ENCODE peak calls at places on chromosomes 12 and 14, in six cellular contexts. Y is IMR-90, T is H1, Z is H9, A is neuronal stem cell, W is mesenchymal stem cell. I is an unnamed sample.

GRCh38 chr12:132065203-132065602 is 78.9 kb downstream of the DDX51 start:
- DNase-seq in Y (no peak), T (no peak), Z (no peak), A (no peak), W (no peak), I (no peak)

GRCh38 chr12:51888316-51889215 is 663 bp downstream of the ANKRD33 start:
- DNase-seq in Y (no peak), T (no peak), Z (no peak), A (no peak), W (no peak), I (no peak)

GRCh38 chr12:81896771-81897170 is 137.6 kb upstream of the PPFIA2 start:
- DNase-seq in Y (no peak), T (no peak), Z (peak), A (no peak), W (peak), I (peak)

GRCh38 chr12:125312471-125312870 is 247.2 kb downstream of the AACS start:
- DNase-seq in Y (no peak), T (no peak), Z (no peak), A (no peak), W (no peak), I (no peak)

GRCh38 chr12:43338848-43339526 is 213.0 kb downstream of the ADAMTS20 start:
- DNase-seq in Y (peak), T (peak), Z (no peak), A (peak), W (peak), I (peak)

GRCh38 chr14:79044894-79045624 is 874.9 kb downstream of the NRXN3 start:
- DNase-seq in Y (peak), T (peak), Z (peak), A (no peak), W (peak), I (peak)

GRCh38 chr14:103132381-103133212 is 9.3 kb downstream of the TNFAIP2 start:
- DNase-seq in Y (no peak), T (no peak), Z (no peak), A (no peak), W (peak), I (no peak)

GRCh38 chr14:77601846-77602609 is 14.4 kb downstream of the SPTLC2 start:
- DNase-seq in Y (no peak), T (no peak), Z (no peak), A (no peak), W (no peak), I (no peak)

GRCh38 chr12:96208346-96208745 is 14.2 kb downstream of the ELK3 start:
- DNase-seq in Y (peak), T (no peak), Z (no peak), A (no peak), W (peak), I (no peak)

GRCh38 chr14:80996049-80996901 is 40.9 kb downstream of the TSHR start:
- DNase-seq in Y (peak), T (no peak), Z (no peak), A (no peak), W (peak), I (peak)

GRCh38 chr12:95982602-95983001 is 13.5 kb downstream of the HAL start:
- DNase-seq in Y (no peak), T (no peak), Z (no peak), A (no peak), W (no peak), I (no peak)

GRCh38 chr12:102053062-102053349 is 8.8 kb downstream of the WASHC3 start:
- DNase-seq in Y (no peak), T (no peak), Z (no peak), A (no peak), W (no peak), I (no peak)

GRCh38 chr12:95790912-95791849 is 617 bp upstream of the NTN4 start:
- DNase-seq in Y (peak), T (no peak), Z (peak), A (peak), W (peak), I (peak)

GRCh38 chr12:62898568-62898967 is 36.4 kb downstream of the PPM1H start:
- DNase-seq in Y (no peak), T (no peak), Z (no peak), A (no peak), W (no peak), I (no peak)

GRCh38 chr14:28785096-28785952 is 18.7 kb downstream of the FOXG1 start:
- DNase-seq in Y (peak), T (no peak), Z (peak), A (no peak), W (no peak), I (peak)

GRCh38 chr12:19894049-19894448 is 454.8 kb downstream of the AEBP2 start:
- DNase-seq in Y (peak), T (no peak), Z (no peak), A (no peak), W (peak), I (no peak)

DNA sequence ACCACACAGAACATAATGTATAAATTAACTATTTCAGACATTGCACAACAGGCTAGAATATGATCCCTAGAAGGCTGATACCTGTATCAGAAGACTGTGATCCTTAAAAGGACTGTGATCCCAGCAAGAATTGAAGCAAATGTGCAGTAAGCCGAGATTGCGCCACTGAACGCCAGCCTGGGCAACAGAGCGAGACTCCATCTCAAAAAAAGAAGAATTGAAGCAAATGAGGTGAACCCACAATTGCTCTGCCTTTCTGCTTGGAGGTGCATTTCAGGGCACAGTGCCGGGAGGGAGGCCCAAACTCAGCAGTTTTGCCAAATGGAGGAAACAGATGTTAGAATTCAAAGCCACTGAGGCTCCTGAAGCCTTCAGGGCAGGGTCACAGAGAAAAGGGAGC is 61.2 kb upstream of the COCH start:
- DNase-seq in Y (no peak), T (no peak), Z (no peak), A (no peak), W (no peak), I (no peak)
- H2BK15ac ChIP-seq in Y (no peak), T (no peak), Z (no peak), A (no peak), W (no peak), I (no peak)

GRCh38 chr14:94636744-94637412 is 24.7 kb downstream of the SERPINA3 start:
- DNase-seq in Y (no peak), T (no peak), Z (no peak), A (no peak), W (no peak), I (peak)

GRCh38 chr14:94640721-94641631 is 28.8 kb downstream of the SERPINA3 start:
- DNase-seq in Y (no peak), T (no peak), Z (no peak), A (no peak), W (no peak), I (peak)

GRCh38 chr14:94641632-94641955 is 29.4 kb downstream of the SERPINA3 start:
- DNase-seq in Y (no peak), T (no peak), Z (no peak), A (no peak), W (no peak), I (no peak)

GRCh38 chr14:94638330-94638729 is 26.1 kb downstream of the SERPINA3 start:
- DNase-seq in Y (peak), T (no peak), Z (no peak), A (no peak), W (no peak), I (no peak)

DNA sequence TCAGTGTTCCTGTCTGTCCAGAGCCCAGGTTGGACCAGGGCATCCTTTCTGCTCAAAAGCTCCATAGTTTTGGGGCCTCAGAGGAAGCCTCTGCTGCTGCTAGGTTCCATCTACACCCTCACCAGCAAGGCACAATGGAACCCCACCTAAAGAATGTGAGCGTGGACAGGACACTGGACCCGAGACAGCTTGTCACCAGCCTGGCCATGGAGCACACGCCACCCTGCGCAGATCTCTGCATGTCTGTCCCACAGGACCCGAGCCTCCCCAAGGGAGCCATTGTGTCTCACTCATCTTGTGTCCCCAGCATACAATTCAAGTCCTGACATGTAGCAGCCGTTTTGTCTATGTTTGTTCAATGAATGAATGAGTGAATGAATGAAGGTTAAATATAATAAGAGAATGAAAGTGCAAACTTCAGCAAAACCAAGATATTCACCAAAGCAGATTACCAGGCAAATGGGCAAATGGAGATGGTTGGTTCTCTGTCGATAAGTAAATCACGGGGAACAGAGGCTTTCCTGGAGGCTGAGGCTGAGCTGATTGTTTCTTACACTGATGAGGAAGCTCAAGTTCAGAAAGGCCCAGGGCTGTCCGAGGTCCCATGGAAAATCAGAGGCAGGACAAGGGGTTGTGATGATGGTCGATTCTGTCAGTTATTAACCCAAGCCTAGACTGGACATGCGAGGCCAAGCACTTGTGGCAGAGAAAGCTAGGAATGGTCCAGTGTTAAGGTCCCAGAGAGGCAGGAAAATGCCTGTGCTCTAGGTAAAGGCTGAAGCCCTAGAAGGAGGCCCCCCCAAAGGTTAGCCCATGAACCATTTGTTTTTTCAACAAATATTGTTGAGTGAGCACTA is 27.0 kb downstream of the SERPINA3 start:
- DNase-seq in Y (no peak), T (no peak), Z (no peak), A (no peak), W (no peak), I (no peak)
- H2BK15ac ChIP-seq in Y (no peak), T (no peak), Z (no peak), A (no peak), W (no peak), I (no peak)

DNA sequence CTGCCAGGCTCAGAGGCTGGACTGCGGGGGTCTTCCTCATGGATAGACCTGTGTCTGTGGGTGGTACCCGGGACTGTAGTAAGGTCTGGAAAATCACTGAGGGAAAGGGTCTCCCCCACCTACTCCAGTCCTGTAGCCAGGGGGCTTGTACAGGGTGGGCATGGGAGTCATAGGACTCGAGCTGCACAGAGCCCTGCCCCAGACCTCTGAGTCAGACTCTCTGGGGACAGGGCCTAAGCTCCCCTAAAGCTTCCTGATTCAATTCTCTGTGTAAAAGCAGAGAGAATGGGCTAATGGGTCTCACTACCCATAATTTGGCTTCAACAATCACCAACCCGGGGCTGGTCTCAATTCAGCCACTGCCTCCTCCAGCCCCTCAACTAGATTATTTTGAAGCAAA is 27.0 kb downstream of the LRTM2 start:
- DNase-seq in Y (no peak), T (no peak), Z (no peak), A (no peak), W (no peak), I (no peak)
- H2BK15ac ChIP-seq in Y (no peak), T (no peak), Z (no peak), A (no peak), W (no peak), I (no peak)

GRCh38 chr12:27246141-27246540 is 2.1 kb downstream of the STK38L start:
- DNase-seq in Y (no peak), T (no peak), Z (no peak), A (no peak), W (no peak), I (no peak)

GRCh38 chr12:27246774-27247173 is 2.7 kb downstream of the STK38L start:
- DNase-seq in Y (no peak), T (no peak), Z (no peak), A (no peak), W (no peak), I (no peak)

GRCh38 chr12:27244680-27245005 is 557 bp downstream of the STK38L start:
- DNase-seq in Y (peak), T (no peak), Z (no peak), A (no peak), W (no peak), I (no peak)

GRCh38 chr12:27243804-27244679 is at the start of gene STK38L:
- DNase-seq in Y (peak), T (peak), Z (peak), A (peak), W (peak), I (peak)

GRCh38 chr12:27245039-27245438 is 953 bp downstream of the STK38L start:
- DNase-seq in Y (no peak), T (no peak), Z (no peak), A (no peak), W (peak), I (peak)
- H2BK15ac ChIP-seq in Y (peak), T (no peak), Z (no peak), A (no peak), W (no peak), I (no peak)

GRCh38 chr12:15756822-15757221 is 32.4 kb downstream of the EPS8 start:
- DNase-seq in Y (peak), T (no peak), Z (no peak), A (no peak), W (no peak), I (no peak)

GRCh38 chr12:15751741-15752140 is 37.4 kb downstream of the EPS8 start:
- DNase-seq in Y (no peak), T (no peak), Z (no peak), A (no peak), W (no peak), I (no peak)

GRCh38 chr12:15749937-15750336 is 39.3 kb downstream of the EPS8 start:
- DNase-seq in Y (no peak), T (no peak), Z (no peak), A (no peak), W (no peak), I (no peak)

GRCh38 chr12:15754233-15754632 is 35.0 kb downstream of the EPS8 start:
- DNase-seq in Y (peak), T (no peak), Z (no peak), A (no peak), W (peak), I (no peak)

GRCh38 chr12:15752780-15753179 is 36.4 kb downstream of the EPS8 start:
- DNase-seq in Y (peak), T (no peak), Z (no peak), A (no peak), W (peak), I (no peak)
- H2BK15ac ChIP-seq in Y (no peak), T (no peak), Z (no peak), A (no peak), W (no peak), I (no peak)

DNA sequence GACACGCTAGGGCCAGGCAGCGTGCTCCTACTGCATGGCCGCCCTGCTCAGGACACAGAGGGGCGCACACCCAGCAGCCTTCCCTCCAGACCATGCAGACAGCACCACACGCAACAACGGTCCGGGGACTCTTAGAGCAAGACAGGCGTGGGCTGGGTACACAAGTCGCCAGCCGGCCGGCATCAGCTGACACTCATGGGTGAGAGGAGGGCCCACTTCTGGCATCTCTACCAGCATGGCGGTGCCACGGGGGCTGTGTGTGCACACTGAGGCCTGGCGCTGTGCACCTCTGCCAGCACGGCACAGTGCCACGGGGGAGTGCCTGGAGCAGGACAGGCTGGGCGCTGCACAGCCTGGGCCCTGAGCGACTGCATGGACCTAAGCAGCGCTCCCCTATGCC is 6.7 kb upstream of the BTBD6 start:
- DNase-seq in Y (no peak), T (no peak), Z (no peak), A (no peak), W (no peak), I (no peak)
- H2BK15ac ChIP-seq in Y (no peak), T (no peak), Z (no peak), A (no peak), W (no peak), I (no peak)

DNA sequence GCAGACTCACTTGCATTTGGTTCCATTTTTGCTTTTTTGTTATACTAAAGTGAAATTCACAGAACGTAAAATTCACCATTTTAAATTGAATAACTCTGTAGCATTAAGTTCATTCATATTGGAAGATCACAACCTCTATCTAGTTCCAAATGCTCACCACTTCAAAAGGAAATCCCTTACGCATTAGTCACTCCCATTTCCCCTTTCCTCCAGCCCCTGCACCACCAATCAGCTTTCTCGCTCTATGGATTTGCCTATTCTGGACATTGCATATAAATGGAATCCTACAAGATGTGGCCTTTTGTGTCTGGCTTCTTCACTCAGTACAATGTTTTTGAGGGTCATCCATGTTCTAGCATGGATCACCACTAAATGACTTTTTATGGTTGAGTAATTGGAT is 294.5 kb downstream of the KSR2 start:
- DNase-seq in Y (no peak), T (no peak), Z (no peak), A (no peak), W (peak), I (no peak)
- H2BK15ac ChIP-seq in Y (no peak), T (no peak), Z (no peak), A (no peak), W (no peak), I (no peak)

GRCh38 chr14:35944847-35945246 is 118.7 kb downstream of the BRMS1L start:
- DNase-seq in Y (no peak), T (peak), Z (peak), A (no peak), W (no peak), I (peak)
- H2BK15ac ChIP-seq in Y (no peak), T (no peak), Z (no peak), A (no peak), W (no peak), I (no peak)

I was measured in mesendoderm.